ENCODE peak calls at places on chromosomes 1 and 21, in four cellular contexts. D, X, I and R are unnamed samples.

GRCh38 chr1:223811634-223812101 is 34.1 kb downstream of the TP53BP2 start:
- DNase-seq in D (peak), X (peak), I (no peak), R (no peak)

GRCh38 chr1:236890152-236891056 is 95.3 kb downstream of the MTR start:
- DNase-seq in D (no peak), X (peak), I (no peak), R (no peak)

GRCh38 chr21:26007911-26008579 is 162.5 kb downstream of the APP start:
- DNase-seq in D (no peak), X (peak), I (no peak), R (no peak)

GRCh38 chr1:101022294-101022693 is 3.3 kb downstream of the DPH5 start:
- DNase-seq in D (peak), X (peak), I (no peak), R (no peak)

GRCh38 chr1:232385221-232385620 is 244.7 kb downstream of the SIPA1L2 start:
- DNase-seq in D (peak), X (peak), I (no peak), R (no peak)

GRCh38 chr1:244273845-244274619 is 177.7 kb downstream of the ADSS2 start:
- DNase-seq in D (peak), X (peak), I (peak), R (no peak)

GRCh38 chr1:228062085-228062791 is 20.3 kb upstream of the ARF1 start:
- DNase-seq in D (no peak), X (no peak), I (no peak), R (no peak)

GRCh38 chr1:87052400-87052799 is 138.0 kb downstream of the HS2ST1 start:
- DNase-seq in D (peak), X (no peak), I (no peak), R (no peak)

GRCh38 chr1:230853736-230854135 is 14.6 kb downstream of the C1orf198 start:
- DNase-seq in D (no peak), X (no peak), I (no peak), R (no peak)

GRCh38 chr1:76330993-76331603 is 256.6 kb downstream of the ST6GALNAC3 start:
- DNase-seq in D (peak), X (peak), I (peak), R (peak)

GRCh38 chr21:42650441-42651421 is 2.7 kb upstream of the PDE9A start:
- DNase-seq in D (no peak), X (no peak), I (no peak), R (no peak)

GRCh38 chr1:37135032-37135431 is 100.7 kb upstream of the GRIK3 start:
- DNase-seq in D (no peak), X (no peak), I (no peak), R (no peak)

GRCh38 chr1:78839704-78840277 is 166.7 kb downstream of the ADGRL4 start:
- DNase-seq in D (peak), X (peak), I (no peak), R (peak)

GRCh38 chr1:54027848-54028247 is 9.9 kb upstream of the LDLRAD1 start:
- DNase-seq in D (no peak), X (no peak), I (no peak), R (no peak)

GRCh38 chr1:112358061-112358770 is 37.8 kb upstream of the CTTNBP2NL start:
- DNase-seq in D (no peak), X (peak), I (no peak), R (no peak)

GRCh38 chr1:84073266-84073665 is 70.8 kb upstream of the PRKACB start:
- DNase-seq in D (no peak), X (peak), I (no peak), R (no peak)

GRCh38 chr1:89757532-89757931 is 63.3 kb upstream of the LRRC8D start:
- DNase-seq in D (peak), X (no peak), I (no peak), R (no peak)

GRCh38 chr1:108585343-108585742 is 25.4 kb downstream of the EEIG2 start:
- DNase-seq in D (no peak), X (no peak), I (no peak), R (no peak)

GRCh38 chr1:43858324-43858723 is 75.3 kb upstream of the ARTN start:
- DNase-seq in D (no peak), X (peak), I (no peak), R (peak)

GRCh38 chr1:65343286-65343685 is 33.9 kb downstream of the DNAJC6 start:
- DNase-seq in D (no peak), X (peak), I (no peak), R (no peak)

GRCh38 chr1:59568158-59568935 is 246.4 kb upstream of the HOOK1 start:
- DNase-seq in D (no peak), X (peak), I (no peak), R (no peak)

GRCh38 chr1:103788377-103788776 is 38.7 kb downstream of the AMY1C start:
- DNase-seq in D (peak), X (peak), I (no peak), R (no peak)

DNA sequence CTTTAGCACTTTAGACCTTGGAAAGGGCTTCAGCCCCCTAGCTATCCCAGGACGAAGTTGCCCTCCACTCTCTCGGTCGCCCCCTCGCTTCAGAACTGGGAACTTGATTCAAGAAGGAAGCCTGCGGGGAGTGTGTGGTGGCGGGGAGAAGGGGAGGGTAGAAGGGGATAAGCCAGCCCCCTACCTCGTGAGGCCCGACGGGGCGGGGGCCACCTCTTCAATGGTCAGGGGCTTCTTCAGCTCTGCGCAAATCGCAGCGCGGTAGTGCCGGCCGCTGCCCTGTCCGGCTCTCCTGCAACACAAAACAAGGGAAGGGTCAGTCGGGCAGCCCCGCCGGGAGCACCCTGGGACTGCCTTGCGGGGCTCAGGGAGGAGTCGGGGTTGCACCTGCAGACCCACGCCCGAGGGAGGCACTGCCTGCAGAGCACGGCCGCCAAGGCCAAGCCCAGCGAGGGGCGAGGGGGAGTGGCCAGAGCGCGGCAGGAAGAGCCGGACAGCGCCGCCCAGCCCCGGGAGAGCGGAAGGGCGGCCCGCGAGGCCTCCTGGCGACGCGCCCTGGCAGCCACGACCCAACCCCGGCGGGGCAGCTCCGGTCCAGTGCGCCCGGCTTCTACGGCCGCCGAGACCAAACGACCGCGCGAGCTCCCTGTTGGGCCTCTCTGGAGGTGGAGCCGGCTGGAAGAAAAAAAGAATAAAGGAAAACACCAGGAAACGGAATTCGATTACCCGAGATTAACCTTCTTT is 56.2 kb upstream of the RASAL2 start:
- DNase-seq in D (peak), X (peak), I (peak), R (no peak)
- H3K4me3 ChIP-seq in D (peak), X (peak), I (peak), R (no peak)

GRCh38 chr1:204828352-204828850 is 42.3 kb upstream of the NFASC start:
- DNase-seq in D (peak), X (peak), I (peak), R (no peak)
- TF ChIP-seq CTCF in D (no peak), X (peak), I (no peak), R (peak)

GRCh38 chr1:212668477-212668876 is 31.2 kb downstream of the BATF3 start:
- DNase-seq in D (no peak), X (no peak), I (no peak), R (no peak)

GRCh38 chr1:212669102-212669501 is 30.5 kb downstream of the BATF3 start:
- DNase-seq in D (peak), X (no peak), I (peak), R (no peak)

GRCh38 chr1:212665241-212666115 is 34.2 kb downstream of the BATF3 start:
- DNase-seq in D (peak), X (peak), I (peak), R (peak)

GRCh38 chr1:212666116-212666775 is 33.4 kb downstream of the BATF3 start:
- DNase-seq in D (no peak), X (no peak), I (no peak), R (no peak)

GRCh38 chr1:212667223-212668139 is 32.2 kb downstream of the BATF3 start:
- DNase-seq in D (peak), X (peak), I (peak), R (no peak)
- H3K4me3 ChIP-seq in D (no peak), X (peak), I (peak), R (no peak)

DNA sequence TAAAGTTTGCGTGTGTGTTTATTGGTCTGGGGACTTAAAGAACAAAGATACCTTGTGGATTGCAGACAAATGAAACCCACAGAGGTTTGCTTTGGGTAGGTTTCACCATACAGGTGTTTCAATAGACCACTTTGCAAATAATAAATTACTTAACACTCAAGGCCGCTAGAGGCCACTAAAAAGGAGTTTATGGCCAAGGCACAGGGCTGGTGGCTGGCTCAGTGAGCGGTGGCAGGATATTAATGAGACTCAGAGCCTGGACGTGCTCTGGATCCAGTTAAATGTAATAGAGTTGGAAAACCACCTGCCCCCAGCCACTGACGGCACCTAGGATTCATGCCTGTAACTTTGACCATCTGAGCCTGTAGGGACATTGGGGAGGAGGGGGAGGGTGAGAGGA is 44.5 kb downstream of the LRRC38 start:
- DNase-seq in D (peak), X (peak), I (peak), R (peak)
- TF ChIP-seq CTCF in D (peak), X (no peak), I (no peak), R (peak)

GRCh38 chr1:241637046-241637590 is 3.1 kb downstream of the CHML start:
- DNase-seq in D (no peak), X (no peak), I (no peak), R (no peak)

GRCh38 chr1:241639040-241639652 is 1.0 kb downstream of the CHML start:
- DNase-seq in D (peak), X (peak), I (no peak), R (no peak)

GRCh38 chr1:241636291-241636690 is 3.9 kb downstream of the CHML start:
- DNase-seq in D (no peak), X (no peak), I (no peak), R (no peak)

GRCh38 chr1:241638091-241638682 is 2.0 kb downstream of the CHML start:
- DNase-seq in D (no peak), X (no peak), I (no peak), R (no peak)

GRCh38 chr1:241637604-241638003 is 2.6 kb downstream of the CHML start:
- DNase-seq in D (peak), X (no peak), I (no peak), R (no peak)
- H3K4me3 ChIP-seq in D (peak), X (no peak), I (peak), R (no peak)

GRCh38 chr1:113811888-113812660 is at the start of gene RSBN1:
- DNase-seq in D (peak), X (peak), I (peak), R (peak)
- TF ChIP-seq CTCF in D (no peak), X (peak), I (no peak), R (no peak)

DNA sequence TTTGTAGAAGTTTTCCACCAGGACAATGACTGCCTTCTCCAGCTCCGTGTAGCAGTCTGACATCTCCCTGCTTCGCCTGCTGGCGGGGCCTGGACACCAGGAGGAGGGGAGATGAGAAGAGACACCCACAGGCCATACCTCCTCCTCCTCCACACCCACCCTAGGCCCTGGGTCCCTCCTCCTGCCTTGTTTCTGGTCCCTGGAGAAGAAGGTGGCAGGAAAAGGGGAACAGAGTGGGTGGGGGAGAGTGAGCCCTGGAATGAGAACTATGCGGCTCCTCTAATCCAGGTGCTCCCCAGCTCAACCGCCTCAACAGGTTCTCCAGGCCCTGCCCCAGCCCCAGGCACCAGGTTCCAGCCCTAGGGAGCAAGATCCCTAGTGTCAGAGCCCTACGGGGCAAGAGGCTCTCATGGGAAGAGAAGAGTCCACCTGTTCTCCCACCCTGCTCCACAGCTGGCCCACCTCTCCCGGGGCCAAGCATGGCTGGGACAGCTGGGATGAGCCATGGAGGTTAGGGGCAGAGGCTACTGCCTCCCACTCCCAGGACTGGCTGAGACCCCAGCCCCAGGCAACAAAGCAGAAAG is 4.8 kb downstream of the S100A16 start:
- DNase-seq in D (peak), X (no peak), I (no peak), R (no peak)
- H3K4me3 ChIP-seq in D (no peak), X (peak), I (peak), R (no peak)

GRCh38 chr1:67862685-67863084 is 29.4 kb upstream of the GNG12 start:
- DNase-seq in D (no peak), X (no peak), I (no peak), R (no peak)
- TF ChIP-seq CTCF in D (no peak), X (no peak), I (no peak), R (no peak)